ENCODE peak calls at places on chromosome 4, in five cellular contexts. M is H9, K is GM23338, X is IMR-90, Z is keratinocyte. I is an unnamed sample.
A peak's percentile ranks its signal among the peaks of the same experiment; 100 is the strongest.

GRCh38 chr4:25986807-25987206 is 72.8 kb downstream of the SMIM20 start:
- DNase-seq in M (no peak), K (no peak), Z (no peak), X (no peak), I (no peak)

GRCh38 chr4:179225594-179225993 is 1783.4 kb upstream of the AGA start:
- DNase-seq in Z (no peak), K (no peak), X (peak; percentile 6), M (no peak), I (no peak)

GRCh38 chr4:3630136-3630933 is 98.1 kb upstream of the LRPAP1 start:
- DNase-seq in K (no peak), X (no peak), M (no peak), Z (no peak), I (peak; percentile 78)

GRCh38 chr4:150501019-150501727 is 80.8 kb upstream of the MAB21L2 start:
- DNase-seq in M (no peak), X (peak; percentile 89), K (no peak), Z (peak; percentile 41), I (peak; percentile 87)

GRCh38 chr4:146243141-146243882 is 29.0 kb downstream of the REELD1 start:
- DNase-seq in X (peak; percentile 37), K (peak; percentile 76), Z (no peak), M (peak; percentile 83), I (no peak)

GRCh38 chr4:189802884-189803283 is 137.8 kb upstream of the FRG1 start:
- DNase-seq in K (peak; percentile 57), X (no peak), M (peak; percentile 39), Z (no peak), I (no peak)

GRCh38 chr4:142743071-142743825 is 102.9 kb downstream of the INPP4B start:
- DNase-seq in M (no peak), K (no peak), X (peak; percentile 45), Z (no peak), I (no peak)

GRCh38 chr4:61294001-61294400 is 93.9 kb downstream of the ADGRL3 start:
- DNase-seq in Z (no peak), K (no peak), X (no peak), M (no peak), I (no peak)

GRCh38 chr4:92303621-92304027 is at the start of gene GRID2:
- DNase-seq in M (peak; percentile 78), Z (no peak), X (peak; percentile 2), K (peak; percentile 90), I (peak; percentile 71)

GRCh38 chr4:124753941-124754581 is 41.5 kb upstream of the ANKRD50 start:
- DNase-seq in K (peak; percentile 1), X (peak; percentile 41), Z (no peak), M (no peak), I (no peak)

GRCh38 chr4:3461515-3462291 is 1.4 kb upstream of the DOK7 start:
- DNase-seq in K (no peak), Z (peak; percentile 54), M (no peak), X (no peak), I (no peak)

GRCh38 chr4:1540601-1541375 is 134.5 kb upstream of the NKX1-1 start:
- DNase-seq in M (no peak), X (no peak), Z (no peak), K (no peak), I (no peak)

GRCh38 chr4:53500552-53500951 is 90.7 kb downstream of the LNX1 start:
- DNase-seq in K (no peak), M (no peak), Z (no peak), X (no peak), I (no peak)
- H3K4me1 ChIP-seq in K (peaks cover 10% of the 10 kb centered on the region), M (no peaks in the 10 kb centered on the region), Z (no peaks in the 10 kb centered on the region), X (peaks cover 2% of the 10 kb centered on the region), I (no peaks in the 10 kb centered on the region)

GRCh38 chr4:73709461-73710033 is 30.8 kb upstream of the CXCL8 start:
- DNase-seq in M (no peak), Z (no peak), X (no peak), K (no peak), I (no peak)
- H2AFZ ChIP-seq in M (no peak overlapping the region), Z (peak overlapping the region; percentile 16), X (no peak overlapping the region), K (no peak overlapping the region), I (no peak overlapping the region)

GRCh38 chr4:41366911-41367517 is 110.3 kb downstream of the UCHL1 start:
- DNase-seq in M (no peak), K (no peak), Z (no peak), X (no peak), I (no peak)
- H3K4me1 ChIP-seq in M (peaks cover 8% of the 10 kb centered on the region), K (peaks cover 31% of the 10 kb centered on the region), Z (peaks cover 9% of the 10 kb centered on the region), X (no peaks in the 10 kb centered on the region), I (no peaks in the 10 kb centered on the region)

GRCh38 chr4:10157478-10158354 is 41.1 kb upstream of the WDR1 start:
- DNase-seq in Z (peak; percentile 41), X (peak; percentile 81), K (peak; percentile 89), M (peak; percentile 74), I (peak; percentile 94)
- H2AFZ ChIP-seq in Z (no peak overlapping the region), X (peak overlapping the region; percentile 78), K (peak overlapping the region; percentile 53), M (no peak overlapping the region), I (no peak overlapping the region)

DNA sequence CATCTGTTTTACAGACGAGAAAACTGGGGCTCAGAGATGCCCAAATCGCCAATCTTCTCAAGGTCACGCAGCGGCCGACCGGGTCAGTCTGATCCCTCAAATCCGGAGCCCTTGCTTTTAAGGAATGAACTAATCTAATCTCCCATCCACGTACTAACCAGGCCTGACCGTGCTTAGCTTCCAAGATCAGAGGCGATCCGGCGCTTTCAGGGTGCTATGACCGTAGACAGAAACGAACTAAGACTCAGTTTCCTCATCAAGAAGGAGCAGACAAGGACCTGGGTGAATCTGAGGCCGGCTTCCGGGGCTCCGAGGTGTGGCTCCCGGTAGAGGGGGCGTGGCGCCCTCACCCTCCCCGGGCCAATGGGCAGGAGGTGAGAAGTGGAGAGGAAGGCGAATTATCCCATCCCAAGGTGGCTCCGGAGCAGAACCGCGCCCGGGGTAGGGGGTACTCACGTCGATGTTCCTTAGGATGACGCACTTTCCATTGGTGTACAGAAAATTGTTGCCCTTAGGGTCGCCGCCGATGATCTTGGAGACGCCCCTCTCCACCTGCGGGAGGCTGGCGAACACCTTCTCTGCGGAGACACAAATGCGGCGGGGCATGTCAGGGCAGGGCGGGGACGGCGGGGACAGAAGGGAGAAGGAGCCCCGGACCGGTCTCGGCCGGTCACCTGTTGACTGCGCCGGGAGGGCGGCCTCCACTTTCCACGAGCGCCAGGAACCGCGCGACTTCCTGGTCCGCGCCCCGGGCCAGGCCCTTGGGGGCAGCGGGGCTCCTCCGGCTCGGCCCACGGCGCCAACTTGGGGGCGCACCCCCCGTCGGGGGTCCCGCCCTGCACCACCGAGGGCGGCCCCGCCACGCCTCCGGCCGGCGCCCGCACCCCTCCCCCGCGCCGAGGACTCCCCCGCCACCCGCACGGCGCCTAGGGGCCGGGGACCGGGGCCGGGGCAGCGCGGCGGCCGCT is 658 bp downstream of the WDR1 start:
- DNase-seq in K (peak; percentile 72), X (no peak), Z (no peak), M (peak; percentile 75), I (peak; percentile 90)
- H3K4me1 ChIP-seq in K (peaks cover 42% of the 10 kb centered on the region), X (peaks cover 28% of the 10 kb centered on the region), Z (peaks cover 30% of the 10 kb centered on the region), M (peaks cover 15% of the 10 kb centered on the region), I (peaks cover 47% of the 10 kb centered on the region)

GRCh38 chr4:55903577-55903976 is 45.2 kb upstream of the CEP135 start:
- DNase-seq in K (no peak), X (no peak), M (no peak), Z (no peak), I (no peak)

GRCh38 chr4:55907469-55907868 is 41.3 kb upstream of the CEP135 start:
- DNase-seq in K (no peak), X (no peak), M (no peak), Z (no peak), I (no peak)

GRCh38 chr4:55910140-55910539 is 38.6 kb upstream of the CEP135 start:
- DNase-seq in K (no peak), Z (no peak), M (no peak), X (peak; percentile 68), I (no peak)

GRCh38 chr4:55906323-55906722 is 42.4 kb upstream of the CEP135 start:
- DNase-seq in K (no peak), X (no peak), M (no peak), Z (no peak), I (no peak)

GRCh38 chr4:55906999-55907398 is 41.7 kb upstream of the CEP135 start:
- DNase-seq in Z (peak; percentile 32), M (no peak), X (peak; percentile 22), K (no peak), I (no peak)
- H2AFZ ChIP-seq in Z (no peak overlapping the region), M (no peak overlapping the region), X (no peak overlapping the region), K (no peak overlapping the region), I (no peak overlapping the region)

GRCh38 chr4:158812543-158812942 is 43.7 kb downstream of the FNIP2 start:
- DNase-seq in Z (no peak), X (no peak), K (no peak), M (no peak), I (no peak)
- H3K4me1 ChIP-seq in Z (peaks cover 26% of the 10 kb centered on the region), X (peaks cover 8% of the 10 kb centered on the region), K (peaks cover 14% of the 10 kb centered on the region), M (peaks cover 2% of the 10 kb centered on the region), I (peaks cover 46% of the 10 kb centered on the region)

GRCh38 chr4:75848891-75849290 is 53.4 kb downstream of the PPEF2 start:
- DNase-seq in X (peak; percentile 47), Z (no peak), M (no peak), K (no peak), I (peak; percentile 38)

GRCh38 chr4:75845992-75846391 is 56.3 kb downstream of the PPEF2 start:
- DNase-seq in Z (no peak), X (peak; percentile 61), M (no peak), K (no peak), I (no peak)

GRCh38 chr4:75844151-75844662 is 58.0 kb downstream of the PPEF2 start:
- DNase-seq in Z (no peak), X (peak; percentile 96), M (no peak), K (no peak), I (peak; percentile 79)

GRCh38 chr4:75843596-75843995 is 58.7 kb downstream of the PPEF2 start:
- DNase-seq in X (no peak), M (no peak), Z (no peak), K (no peak), I (no peak)

GRCh38 chr4:75849459-75849858 is 52.8 kb downstream of the PPEF2 start:
- DNase-seq in K (peak; percentile 42), X (no peak), Z (no peak), M (peak; percentile 81), I (no peak)
- H2AFZ ChIP-seq in K (no peak overlapping the region), X (peak overlapping the region; percentile 16), Z (no peak overlapping the region), M (no peak overlapping the region), I (peak overlapping the region; percentile 1)

GRCh38 chr4:165208741-165209388 is 1.5 kb downstream of the KLHL2 start:
- DNase-seq in M (no peak), Z (no peak), X (no peak), K (no peak), I (peak; percentile 69)

GRCh38 chr4:165207431-165208321 is at the start of gene KLHL2:
- DNase-seq in X (peak; percentile 74), M (peak; percentile 79), Z (no peak), K (peak; percentile 85), I (peak; percentile 98)

GRCh38 chr4:165209796-165210195 is 2.4 kb downstream of the KLHL2 start:
- DNase-seq in K (no peak), M (no peak), Z (no peak), X (no peak), I (no peak)

GRCh38 chr4:165208322-165208652 is 926 bp downstream of the KLHL2 start:
- DNase-seq in K (no peak), X (no peak), Z (no peak), M (no peak), I (peak; percentile 43)

DNA sequence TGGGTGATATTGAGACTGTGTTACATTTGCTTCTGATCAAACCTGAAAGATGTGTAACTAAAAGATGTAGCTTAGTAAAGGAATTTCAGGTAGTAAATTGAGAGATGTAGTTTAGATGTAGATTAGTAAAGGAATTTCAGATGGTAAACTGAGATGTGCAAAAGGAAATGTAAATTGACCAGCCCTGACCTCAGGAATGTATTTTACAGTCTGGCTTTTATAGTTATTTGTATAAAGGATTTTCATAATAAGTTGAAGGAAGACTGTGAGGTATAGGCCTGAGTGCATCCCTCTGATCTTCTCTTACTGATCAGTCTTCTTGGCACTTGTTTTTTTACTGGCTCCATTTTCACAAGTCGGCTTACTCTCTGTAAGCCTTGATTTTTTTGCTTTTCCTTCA is 3.2 kb downstream of the KLHL2 start:
- DNase-seq in Z (no peak), M (no peak), X (no peak), K (no peak), I (no peak)
- H3K4me1 ChIP-seq in Z (peaks cover 47% of the 10 kb centered on the region), M (peaks cover 5% of the 10 kb centered on the region), X (peaks cover 4% of the 10 kb centered on the region), K (peaks cover 45% of the 10 kb centered on the region), I (peaks cover 15% of the 10 kb centered on the region)